ENCODE peak calls at places on chromosomes 16 and 17, in six cellular contexts. B, Y, Z, P, U and M are unnamed samples.

GRCh38 chr16:75258807-75259141 is 7.3 kb upstream of the BCAR1 start:
- DNase-seq in B (no peak), Y (no peak), Z (no peak), P (no peak), U (no peak), M (no peak)

GRCh38 chr17:83122834-83123233 is 43.4 kb downstream of the METRNL start:
- DNase-seq in B (no peak), Y (no peak), Z (no peak), P (no peak), U (no peak), M (no peak)

GRCh38 chr17:43545383-43545632 is 832 bp downstream of the ETV4 start:
- DNase-seq in B (no peak), Y (no peak), Z (no peak), P (no peak), U (no peak), M (no peak)

GRCh38 chr17:76820523-76820922 is 47.7 kb upstream of the MGAT5B start:
- DNase-seq in B (no peak), Y (no peak), Z (no peak), P (no peak), U (no peak), M (no peak)

GRCh38 chr17:36594626-36595401 is 3.1 kb downstream of the DHRS11 start:
- DNase-seq in B (no peak), Y (no peak), Z (no peak), P (no peak), U (no peak), M (no peak)

GRCh38 chr17:44269118-44269794 is 1.3 kb upstream of the SLC4A1 start:
- DNase-seq in B (no peak), Y (no peak), Z (no peak), P (no peak), U (no peak), M (no peak)

GRCh38 chr17:81608082-81608481 is 28.8 kb downstream of the NPLOC4 start:
- DNase-seq in B (no peak), Y (no peak), Z (no peak), P (peak), U (no peak), M (no peak)

GRCh38 chr17:36468903-36469635 is 17.4 kb upstream of the ZNHIT3 start:
- DNase-seq in B (peak), Y (no peak), Z (no peak), P (no peak), U (peak), M (no peak)

GRCh38 chr17:8658800-8659199 is 28.3 kb upstream of the MYH10 start:
- DNase-seq in B (no peak), Y (no peak), Z (no peak), P (no peak), U (peak), M (no peak)

GRCh38 chr17:41848788-41849187 is 11.2 kb downstream of the KLHL10 start:
- DNase-seq in B (no peak), Y (no peak), Z (no peak), P (no peak), U (no peak), M (no peak)

GRCh38 chr17:35795007-35795870 is at the start of gene MMP28:
- DNase-seq in B (no peak), Y (no peak), Z (no peak), P (peak), U (no peak), M (peak)

GRCh38 chr17:64024781-64025731 is 4.6 kb upstream of the ICAM2 start:
- DNase-seq in B (no peak), Y (no peak), Z (no peak), P (peak), U (peak), M (peak)

GRCh38 chr17:67283727-67284516 is 38.9 kb upstream of the HELZ start:
- DNase-seq in B (no peak), Y (no peak), Z (no peak), P (no peak), U (no peak), M (no peak)

GRCh38 chr17:73571524-73572130 is 72.6 kb downstream of the SDK2 start:
- DNase-seq in B (no peak), Y (no peak), Z (no peak), P (no peak), U (no peak), M (no peak)

GRCh38 chr17:36149296-36149820 is 27.1 kb downstream of the TBC1D3B start:
- DNase-seq in B (no peak), Y (no peak), Z (no peak), P (no peak), U (no peak), M (no peak)

GRCh38 chr16:75758215-75758614 is 31.9 kb upstream of the CPHXL start:
- DNase-seq in B (no peak), Y (no peak), Z (no peak), P (no peak), U (no peak), M (no peak)

GRCh38 chr17:67520282-67520906 is 143.3 kb downstream of the PITPNC1 start:
- DNase-seq in B (no peak), Y (no peak), Z (no peak), P (no peak), U (no peak), M (no peak)

GRCh38 chr17:80414508-80414802 is 512 bp upstream of the ENDOV start:
- DNase-seq in B (no peak), Y (no peak), Z (no peak), P (no peak), U (no peak), M (no peak)